ENCODE peak calls at places on chromosome 13, in seven cellular contexts. One of them, this sample, is unnamed.

GRCh38 chr13:58081301-58081820 is 449.8 kb downstream of the PCDH17 start:
- DNase-seq in Karpas-422: no peak
- DNase-seq in SJSA1: no peak
- DNase-seq in vagina: no peak
- DNase-seq in body of pancreas: no peak
- DNase-seq in left ventricle myocardium inferior: no peak
- DNase-seq in BE2C: no peak
- DNase-seq in this sample: peak; percentile 22

GRCh38 chr13:113151745-113152707 is 6.4 kb upstream of the PROZ start:
- DNase-seq in BE2C: no peak
- DNase-seq in left ventricle myocardium inferior: no peak
- DNase-seq in vagina: peak; percentile 89
- DNase-seq in Karpas-422: peak; percentile 46
- DNase-seq in body of pancreas: no peak
- DNase-seq in SJSA1: no peak
- DNase-seq in this sample: peak; percentile 8

GRCh38 chr13:99018418-99019180 is 40.7 kb upstream of the DOCK9 start:
- DNase-seq in SJSA1: peak; percentile 46
- DNase-seq in BE2C: no peak
- DNase-seq in body of pancreas: no peak
- DNase-seq in vagina: no peak
- DNase-seq in left ventricle myocardium inferior: no peak
- DNase-seq in Karpas-422: no peak
- DNase-seq in this sample: no peak

GRCh38 chr13:74464656-74465055 is 330.5 kb upstream of the KLF12 start:
- DNase-seq in BE2C: no peak
- DNase-seq in body of pancreas: no peak
- DNase-seq in vagina: no peak
- DNase-seq in left ventricle myocardium inferior: peak; percentile 16
- DNase-seq in Karpas-422: no peak
- DNase-seq in SJSA1: no peak
- DNase-seq in this sample: no peak

GRCh38 chr13:59480398-59480797 is 683.3 kb downstream of the DIAPH3 start:
- DNase-seq in BE2C: no peak
- DNase-seq in Karpas-422: no peak
- DNase-seq in SJSA1: no peak
- DNase-seq in left ventricle myocardium inferior: no peak
- DNase-seq in body of pancreas: no peak
- DNase-seq in vagina: no peak
- DNase-seq in this sample: no peak

GRCh38 chr13:98801626-98802418 is 49.4 kb upstream of the SLC15A1 start:
- DNase-seq in BE2C: no peak
- DNase-seq in body of pancreas: peak; percentile 29
- DNase-seq in vagina: no peak
- DNase-seq in SJSA1: peak; percentile 70
- DNase-seq in left ventricle myocardium inferior: no peak
- DNase-seq in Karpas-422: no peak
- DNase-seq in this sample: no peak

GRCh38 chr13:68066879-68067513 is 836.9 kb upstream of the PCDH9 start:
- DNase-seq in body of pancreas: no peak
- DNase-seq in left ventricle myocardium inferior: no peak
- DNase-seq in vagina: no peak
- DNase-seq in BE2C: no peak
- DNase-seq in SJSA1: no peak
- DNase-seq in Karpas-422: no peak
- DNase-seq in this sample: no peak

GRCh38 chr13:40352807-40353562 is 313.5 kb downstream of the FOXO1 start:
- DNase-seq in vagina: no peak
- DNase-seq in left ventricle myocardium inferior: no peak
- DNase-seq in body of pancreas: peak; percentile 24
- DNase-seq in Karpas-422: no peak
- DNase-seq in BE2C: no peak
- DNase-seq in SJSA1: no peak
- DNase-seq in this sample: no peak

GRCh38 chr13:73171926-73172325 is 113.1 kb downstream of the KLF5 start:
- DNase-seq in left ventricle myocardium inferior: no peak
- DNase-seq in vagina: no peak
- DNase-seq in body of pancreas: no peak
- DNase-seq in Karpas-422: no peak
- DNase-seq in BE2C: no peak
- DNase-seq in SJSA1: no peak
- DNase-seq in this sample: no peak

GRCh38 chr13:25872871-25873607 is 178.8 kb downstream of the SHISA2 start:
- DNase-seq in Karpas-422: no peak
- DNase-seq in left ventricle myocardium inferior: no peak
- DNase-seq in SJSA1: no peak
- DNase-seq in body of pancreas: no peak
- DNase-seq in vagina: no peak
- DNase-seq in BE2C: no peak
- DNase-seq in this sample: no peak

GRCh38 chr13:32530841-32531253 is 7.7 kb downstream of the N4BP2L2 start:
- DNase-seq in vagina: no peak
- DNase-seq in left ventricle myocardium inferior: no peak
- DNase-seq in BE2C: no peak
- DNase-seq in body of pancreas: no peak
- DNase-seq in Karpas-422: no peak
- DNase-seq in SJSA1: no peak
- DNase-seq in this sample: no peak

GRCh38 chr13:24290280-24290932 is 19.0 kb upstream of the C1QTNF9 start:
- DNase-seq in vagina: no peak
- DNase-seq in body of pancreas: no peak
- DNase-seq in left ventricle myocardium inferior: no peak
- DNase-seq in Karpas-422: no peak
- DNase-seq in BE2C: no peak
- DNase-seq in SJSA1: no peak
- DNase-seq in this sample: no peak

GRCh38 chr13:70375718-70376117 is 267.5 kb upstream of the KLHL1 start:
- DNase-seq in BE2C: no peak
- DNase-seq in SJSA1: no peak
- DNase-seq in body of pancreas: peak; percentile 7
- DNase-seq in Karpas-422: no peak
- DNase-seq in vagina: no peak
- DNase-seq in left ventricle myocardium inferior: no peak
- DNase-seq in this sample: no peak

GRCh38 chr13:63088226-63088625 is 1672.6 kb upstream of the PCDH20 start:
- DNase-seq in body of pancreas: no peak
- DNase-seq in Karpas-422: no peak
- DNase-seq in vagina: no peak
- DNase-seq in BE2C: peak; percentile 27
- DNase-seq in left ventricle myocardium inferior: no peak
- DNase-seq in SJSA1: no peak
- DNase-seq in this sample: no peak

GRCh38 chr13:67217914-67218313 is 12.2 kb downstream of the PCDH9 start:
- DNase-seq in vagina: no peak
- DNase-seq in left ventricle myocardium inferior: no peak
- DNase-seq in SJSA1: no peak
- DNase-seq in BE2C: no peak
- DNase-seq in body of pancreas: no peak
- DNase-seq in Karpas-422: no peak
- DNase-seq in this sample: no peak

GRCh38 chr13:50910483-50910805 is 853 bp downstream of the RNASEH2B start:
- DNase-seq in BE2C: peak; percentile 25
- DNase-seq in Karpas-422: no peak
- DNase-seq in body of pancreas: no peak
- DNase-seq in vagina: no peak
- DNase-seq in left ventricle myocardium inferior: no peak
- DNase-seq in SJSA1: peak; percentile 61
- DNase-seq in this sample: peak; percentile 24

GRCh38 chr13:62130016-62130970 is 714.6 kb upstream of the PCDH20 start:
- DNase-seq in SJSA1: no peak
- DNase-seq in BE2C: no peak
- DNase-seq in body of pancreas: no peak
- DNase-seq in left ventricle myocardium inferior: no peak
- DNase-seq in Karpas-422: no peak
- DNase-seq in vagina: no peak
- DNase-seq in this sample: no peak

GRCh38 chr13:94061316-94061715 is 418.2 kb downstream of the DCT start:
- DNase-seq in Karpas-422: no peak
- DNase-seq in left ventricle myocardium inferior: no peak
- DNase-seq in SJSA1: no peak
- DNase-seq in BE2C: peak; percentile 13
- DNase-seq in body of pancreas: no peak
- DNase-seq in vagina: no peak
- DNase-seq in this sample: no peak

GRCh38 chr13:41565221-41565620 is 107.9 kb downstream of the RGCC start:
- DNase-seq in left ventricle myocardium inferior: no peak
- DNase-seq in SJSA1: peak; percentile 69
- DNase-seq in BE2C: no peak
- DNase-seq in Karpas-422: no peak
- DNase-seq in vagina: no peak
- DNase-seq in body of pancreas: no peak
- DNase-seq in this sample: no peak

GRCh38 chr13:107799001-107799400 is 416.3 kb downstream of the LIG4 start:
- DNase-seq in Karpas-422: no peak
- DNase-seq in BE2C: no peak
- DNase-seq in left ventricle myocardium inferior: no peak
- DNase-seq in SJSA1: no peak
- DNase-seq in body of pancreas: no peak
- DNase-seq in vagina: no peak
- DNase-seq in this sample: peak; percentile 43

GRCh38 chr13:51761638-51762350 is 42.2 kb downstream of the DHRS12 start:
- DNase-seq in Karpas-422: no peak
- DNase-seq in SJSA1: no peak
- DNase-seq in left ventricle myocardium inferior: peak; percentile 43
- DNase-seq in vagina: peak; percentile 71
- DNase-seq in body of pancreas: no peak
- DNase-seq in BE2C: no peak
- DNase-seq in this sample: no peak

GRCh38 chr13:101512650-101513049 is 60.2 kb downstream of the ITGBL1 start:
- DNase-seq in left ventricle myocardium inferior: no peak
- DNase-seq in vagina: no peak
- DNase-seq in body of pancreas: no peak
- DNase-seq in BE2C: no peak
- DNase-seq in SJSA1: no peak
- DNase-seq in Karpas-422: no peak
- DNase-seq in this sample: no peak

GRCh38 chr13:73224708-73225107 is 165.9 kb downstream of the KLF5 start:
- DNase-seq in SJSA1: no peak
- DNase-seq in BE2C: no peak
- DNase-seq in body of pancreas: no peak
- DNase-seq in vagina: no peak
- DNase-seq in Karpas-422: no peak
- DNase-seq in left ventricle myocardium inferior: no peak
- DNase-seq in this sample: no peak

DNA sequence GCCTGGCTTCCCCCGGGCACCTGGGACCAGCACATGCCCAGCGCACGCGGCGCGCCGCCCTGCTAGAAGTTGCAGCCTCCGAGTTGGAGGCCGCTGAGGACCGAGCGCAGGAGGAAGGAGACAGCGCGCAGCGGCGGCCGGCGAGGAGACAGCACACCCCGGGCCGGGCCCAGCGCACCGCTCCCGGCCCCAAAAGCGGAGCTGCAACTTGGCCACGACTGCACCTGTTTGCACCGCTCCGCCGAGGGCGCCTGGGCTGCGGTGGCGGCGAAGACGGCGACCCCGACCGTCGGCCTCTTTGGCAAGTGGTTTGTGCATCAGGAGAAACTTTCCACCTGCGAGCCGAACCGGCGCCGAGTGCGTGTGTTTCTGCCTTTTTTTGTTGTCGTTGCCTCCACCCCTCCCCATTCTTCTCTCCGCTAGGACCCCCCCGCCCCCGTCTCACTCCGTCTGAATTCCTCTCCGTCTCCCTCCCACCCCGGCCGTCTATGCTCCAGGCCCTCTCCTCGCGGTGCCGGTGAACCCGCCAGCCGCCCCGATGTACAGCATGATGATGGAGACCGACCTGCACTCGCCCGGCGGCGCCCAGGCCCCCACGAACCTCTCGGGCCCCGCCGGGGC is at the start of gene SOX1:
- DNase-seq in SJSA1: no peak
- DNase-seq in left ventricle myocardium inferior: no peak
- DNase-seq in BE2C: no peak
- DNase-seq in vagina: no peak
- DNase-seq in body of pancreas: no peak
- DNase-seq in Karpas-422: no peak
- DNase-seq in this sample: no peak
- H3K27me3 ChIP-seq in SJSA1: peaks cover 61% of the 10 kb centered on the region
- H3K27me3 ChIP-seq in left ventricle myocardium inferior: peaks cover 95% of the 10 kb centered on the region
- H3K27me3 ChIP-seq in BE2C: peaks cover 75% of the 10 kb centered on the region
- H3K27me3 ChIP-seq in vagina: peaks cover 23% of the 10 kb centered on the region
- H3K27me3 ChIP-seq in body of pancreas: peaks cover 30% of the 10 kb centered on the region
- H3K27me3 ChIP-seq in Karpas-422: no peaks in the 10 kb centered on the region
- H3K27me3 ChIP-seq in this sample: peaks cover 81% of the 10 kb centered on the region

DNA sequence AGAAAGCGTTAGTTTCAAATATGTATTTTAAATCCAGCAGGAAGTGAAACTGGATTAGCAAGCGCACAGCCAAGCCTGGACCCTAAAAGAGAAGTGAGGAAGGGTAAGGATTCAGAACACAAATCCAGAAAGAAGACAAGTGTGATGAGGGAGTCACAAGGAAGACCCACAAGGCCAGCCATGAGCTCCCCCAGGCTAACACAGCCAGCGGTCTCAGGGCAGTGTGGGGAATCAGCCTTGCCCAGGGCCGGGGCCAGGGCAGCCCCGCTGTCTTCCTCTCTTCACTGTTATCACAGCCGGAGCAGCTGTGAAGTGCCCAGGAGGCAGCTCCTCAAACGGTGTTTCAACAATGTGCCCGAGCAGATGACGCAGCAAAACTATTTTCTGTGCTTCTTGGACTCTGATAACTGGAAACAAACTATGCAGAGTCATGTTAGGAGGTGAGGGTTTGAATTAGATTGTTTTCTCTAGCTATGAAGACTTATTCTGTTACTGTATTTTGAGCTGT is 12.2 kb upstream of the CDC16 start:
- DNase-seq in BE2C: no peak
- DNase-seq in body of pancreas: peak; percentile 80
- DNase-seq in SJSA1: no peak
- DNase-seq in Karpas-422: peak; percentile 62
- DNase-seq in vagina: peak; percentile 75
- DNase-seq in left ventricle myocardium inferior: no peak
- DNase-seq in this sample: no peak
- H3K4me3 ChIP-seq in BE2C: no peak overlapping the region
- H3K4me3 ChIP-seq in body of pancreas: no peak overlapping the region
- H3K4me3 ChIP-seq in SJSA1: no peak overlapping the region
- H3K4me3 ChIP-seq in Karpas-422: no peak overlapping the region
- H3K4me3 ChIP-seq in vagina: no peak overlapping the region
- H3K4me3 ChIP-seq in left ventricle myocardium inferior: no peak overlapping the region
- H3K4me3 ChIP-seq in this sample: no peak overlapping the region

GRCh38 chr13:34078334-34078999 is 260.5 kb downstream of the RFC3 start:
- DNase-seq in Karpas-422: no peak
- DNase-seq in left ventricle myocardium inferior: no peak
- DNase-seq in body of pancreas: no peak
- DNase-seq in SJSA1: no peak
- DNase-seq in BE2C: no peak
- DNase-seq in vagina: no peak
- DNase-seq in this sample: no peak
- H3K27me3 ChIP-seq in Karpas-422: no peaks in the 10 kb centered on the region
- H3K27me3 ChIP-seq in left ventricle myocardium inferior: no peaks in the 10 kb centered on the region
- H3K27me3 ChIP-seq in body of pancreas: no peaks in the 10 kb centered on the region
- H3K27me3 ChIP-seq in SJSA1: no peaks in the 10 kb centered on the region
- H3K27me3 ChIP-seq in BE2C: no peaks in the 10 kb centered on the region
- H3K27me3 ChIP-seq in vagina: no peaks in the 10 kb centered on the region
- H3K27me3 ChIP-seq in this sample: no peaks in the 10 kb centered on the region

DNA sequence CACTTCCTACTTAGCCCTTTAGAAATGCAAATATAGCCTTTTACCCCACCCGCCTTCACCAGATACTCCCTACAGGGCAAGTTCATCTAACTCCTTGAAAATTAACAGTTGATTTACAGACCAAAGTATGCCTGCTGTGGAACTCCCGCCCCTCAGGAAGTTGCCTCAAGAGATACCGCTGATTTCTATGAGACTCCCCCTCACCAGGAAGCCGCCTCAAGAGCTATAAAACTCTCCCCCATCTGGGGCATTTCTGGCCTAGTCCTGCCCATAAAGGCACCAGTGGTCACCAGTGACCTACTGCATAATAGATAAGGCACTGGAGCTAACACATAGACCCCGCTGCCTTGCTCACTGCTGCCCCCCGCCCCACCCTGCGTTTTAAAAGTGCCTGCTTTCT is 201.7 kb upstream of the UBL3 start:
- DNase-seq in vagina: no peak
- DNase-seq in SJSA1: no peak
- DNase-seq in left ventricle myocardium inferior: no peak
- DNase-seq in body of pancreas: no peak
- DNase-seq in BE2C: no peak
- DNase-seq in Karpas-422: no peak
- DNase-seq in this sample: no peak
- H3K4me3 ChIP-seq in vagina: no peak overlapping the region
- H3K4me3 ChIP-seq in SJSA1: no peak overlapping the region
- H3K4me3 ChIP-seq in left ventricle myocardium inferior: no peak overlapping the region
- H3K4me3 ChIP-seq in body of pancreas: no peak overlapping the region
- H3K4me3 ChIP-seq in BE2C: no peak overlapping the region
- H3K4me3 ChIP-seq in Karpas-422: no peak overlapping the region
- H3K4me3 ChIP-seq in this sample: no peak overlapping the region